ENCODE peak calls at places on chromosomes 1 and 21, in four cellular contexts. I is HCT116, Z is prostate gland, Y is colonic mucosa. A is an unnamed sample. For H3K4me1, the result is how much of the 10 kb centered on the place peaks cover.

GRCh38 chr1:229278120-229278741 is 7.3 kb downstream of the RAB4A start:
- DNase-seq in I (no peak), Z (no peak), Y (no peak), A (no peak)

GRCh38 chr1:69929278-69930057 is 275.9 kb downstream of the LRRC40 start:
- DNase-seq in I (no peak), Z (no peak), Y (no peak), A (no peak)

GRCh38 chr1:197920345-197921117 is 3.4 kb downstream of the LHX9 start:
- DNase-seq in I (no peak), Z (no peak), Y (no peak), A (no peak)

GRCh38 chr1:53495608-53496345 is 36.6 kb downstream of the DMRTB1 start:
- DNase-seq in I (no peak), Z (no peak), Y (no peak), A (no peak)

GRCh38 chr1:233543338-233544255 is 70.3 kb upstream of the KCNK1 start:
- DNase-seq in I (peak), Z (no peak), Y (peak), A (no peak)

GRCh38 chr1:55284856-55285255 is 69.7 kb upstream of the USP24 start:
- DNase-seq in I (peak), Z (peak), Y (peak), A (no peak)

GRCh38 chr1:167627865-167628641 is 2.0 kb upstream of the RCSD1 start:
- DNase-seq in I (no peak), Z (no peak), Y (no peak), A (no peak)

GRCh38 chr1:232049335-232049734 is 422.7 kb downstream of the DISC1 start:
- DNase-seq in I (no peak), Z (no peak), Y (no peak), A (no peak)

GRCh38 chr21:15003463-15004135 is 61.2 kb downstream of the NRIP1 start:
- DNase-seq in I (no peak), Z (no peak), Y (no peak), A (no peak)

GRCh38 chr1:39720094-39720999 is 18.3 kb upstream of the PPIE start:
- DNase-seq in I (peak), Z (no peak), Y (no peak), A (no peak)

GRCh38 chr1:184691719-184692324 is 62.8 kb downstream of the EDEM3 start:
- DNase-seq in I (peak), Z (peak), Y (no peak), A (no peak)

GRCh38 chr1:97797403-97798183 is 123.2 kb downstream of the DPYD start:
- DNase-seq in I (no peak), Z (no peak), Y (no peak), A (no peak)

GRCh38 chr1:182101415-182102041 is 40.0 kb upstream of the ZNF648 start:
- DNase-seq in I (peak), Z (peak), Y (peak), A (peak)

GRCh38 chr1:67158401-67158800 is 7.9 kb upstream of the IL23R start:
- DNase-seq in I (no peak), Z (no peak), Y (no peak), A (no peak)

GRCh38 chr1:182816863-182817262 is 22.3 kb upstream of the DHX9 start:
- DNase-seq in I (no peak), Z (no peak), Y (no peak), A (no peak)

GRCh38 chr1:42939216-42939615 is 19.5 kb downstream of the SLC2A1 start:
- DNase-seq in I (no peak), Z (no peak), Y (peak), A (no peak)

GRCh38 chr1:27428316-27429028 is 36.0 kb downstream of the GPR3 start:
- DNase-seq in I (no peak), Z (no peak), Y (no peak), A (no peak)
- H3K4me3 ChIP-seq in I (no peak), Z (no peak), Y (no peak), A (no peak)

DNA sequence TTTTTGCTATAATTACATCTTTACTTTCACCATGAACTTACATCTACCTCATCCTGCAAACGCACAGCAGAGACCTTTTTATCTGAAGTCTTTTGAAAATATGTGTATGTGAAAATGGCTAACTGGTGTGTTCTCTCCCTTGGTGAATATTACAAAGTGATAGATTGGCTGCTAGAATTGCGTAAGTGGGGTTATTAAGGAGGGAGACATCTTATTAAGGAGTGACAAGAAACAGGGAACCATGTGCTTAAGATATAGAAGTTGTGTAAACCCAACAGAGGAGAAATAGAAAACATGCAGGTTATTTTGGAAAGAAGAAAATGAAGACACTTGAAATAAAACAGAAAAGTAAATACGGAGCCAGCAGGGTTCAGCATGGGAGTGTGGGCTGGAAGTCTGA is 7.8 kb downstream of the KCNJ15 start:
- DNase-seq in I (no peak), Z (no peak), Y (no peak), A (no peak)
- H3K4me1 ChIP-seq in I (under half), Z (under half), Y (under half), A (under half)

GRCh38 chr1:154433161-154433681 is 28.1 kb downstream of the IL6R start:
- DNase-seq in I (peak), Z (no peak), Y (no peak), A (no peak)
- H3K27ac ChIP-seq in I (peak), Z (peak), Y (peak), A (no peak)

GRCh38 chr1:168897249-168897648 is 168.2 kb upstream of the DPT start:
- DNase-seq in I (no peak), Z (no peak), Y (no peak), A (no peak)

GRCh38 chr1:168894397-168894796 is 165.4 kb upstream of the DPT start:
- DNase-seq in I (no peak), Z (no peak), Y (no peak), A (no peak)

GRCh38 chr1:168888418-168888817 is 159.4 kb upstream of the DPT start:
- DNase-seq in I (no peak), Z (no peak), Y (no peak), A (no peak)

GRCh38 chr1:168893359-168893791 is 164.4 kb upstream of the DPT start:
- DNase-seq in I (no peak), Z (no peak), Y (no peak), A (no peak)

DNA sequence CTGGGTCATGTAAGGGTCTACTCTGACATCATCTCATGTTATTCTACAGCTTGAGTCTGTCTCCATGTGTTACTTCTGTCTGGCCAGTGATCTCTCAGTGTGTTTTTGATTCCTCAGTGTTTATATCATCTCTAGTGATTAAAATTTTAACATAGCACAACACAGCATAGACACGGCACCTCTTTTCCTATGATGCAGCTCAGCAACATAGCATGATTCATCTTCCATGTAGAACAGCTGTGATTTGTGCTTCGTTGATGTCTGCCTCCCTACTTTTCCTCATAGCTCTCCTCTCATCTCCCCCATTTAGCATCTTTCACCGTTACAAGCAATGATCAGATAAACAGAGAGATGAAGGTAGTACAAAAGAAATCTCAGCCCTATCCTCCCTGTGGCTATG is 163.9 kb upstream of the DPT start:
- DNase-seq in I (no peak), Z (no peak), Y (no peak), A (no peak)
- H3K4me3 ChIP-seq in I (no peak), Z (no peak), Y (no peak), A (no peak)

DNA sequence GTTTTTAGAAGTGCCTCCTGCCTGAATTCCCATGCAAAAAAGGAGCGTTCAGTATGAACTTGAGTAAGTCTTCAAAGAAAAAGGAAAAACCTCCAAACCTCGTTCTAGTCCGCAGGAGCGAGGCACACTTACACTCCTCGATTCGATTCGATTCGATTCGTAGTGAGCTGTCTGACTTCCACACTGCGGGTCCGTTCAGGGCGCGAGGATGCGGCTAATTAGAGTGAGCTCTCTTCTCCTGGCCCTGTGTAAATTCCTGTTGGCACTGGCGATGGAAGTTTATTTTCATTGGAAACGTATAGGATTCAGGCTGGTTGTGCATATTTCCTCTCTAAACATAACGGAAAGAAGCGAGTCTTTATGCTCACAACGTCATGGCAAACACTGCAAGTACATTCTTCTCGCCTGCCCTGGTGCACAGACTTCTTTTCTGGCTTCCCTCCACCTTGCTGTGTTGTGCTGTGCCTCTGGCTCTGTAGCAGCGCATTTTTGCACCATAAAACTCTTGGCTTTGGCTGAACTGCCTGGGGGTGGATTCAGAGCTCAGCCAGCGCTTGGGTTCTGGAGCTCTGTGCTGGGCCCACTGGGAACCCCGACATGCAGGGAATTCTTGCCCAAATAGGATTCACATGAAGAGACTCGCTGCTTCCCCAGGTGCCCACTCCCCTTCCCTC is 2.7 kb downstream of the HUNK start:
- DNase-seq in I (no peak), Z (no peak), Y (no peak), A (no peak)
- H3K4me1 ChIP-seq in I (under half), Z (under half), Y (under half), A (under half)

DNA sequence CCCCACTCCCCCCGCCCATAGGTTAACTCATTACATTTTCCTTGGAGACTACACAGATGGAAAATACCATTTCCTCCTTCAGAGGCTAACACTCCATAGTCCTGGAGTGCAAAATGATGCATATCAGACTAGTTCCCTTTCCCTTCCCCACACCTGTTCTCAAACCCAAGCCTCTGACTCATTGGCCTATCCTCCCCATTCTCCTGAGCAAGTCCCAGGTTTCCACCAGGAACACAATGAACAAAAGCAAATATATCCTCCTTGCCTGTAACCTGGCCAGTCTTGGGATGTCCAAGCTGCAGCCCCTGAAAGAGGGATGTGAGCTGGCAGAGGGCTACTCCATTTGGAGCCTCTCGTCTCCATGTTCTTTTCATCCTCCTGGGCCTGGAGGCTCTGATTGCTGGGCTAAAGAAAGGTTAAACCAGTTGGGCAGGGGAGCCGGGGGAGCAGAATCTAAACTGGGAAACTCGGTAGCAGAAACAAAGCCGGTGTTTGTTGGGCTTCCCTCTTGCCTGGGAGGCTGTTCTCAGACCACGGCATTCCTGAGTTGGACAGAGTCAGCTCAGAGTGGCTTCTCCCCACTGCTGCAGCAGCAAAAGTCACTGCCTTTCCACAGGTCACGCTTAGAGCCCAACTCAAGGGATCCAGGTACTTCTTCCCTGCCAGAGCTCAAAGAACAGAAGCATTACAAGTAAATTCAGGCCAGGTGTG is 13.9 kb downstream of the SSR2 start:
- DNase-seq in I (no peak), Z (no peak), Y (no peak), A (no peak)
- H3K27ac ChIP-seq in I (peak), Z (no peak), Y (no peak), A (no peak)

GRCh38 chr21:44813149-44813548 is 4.7 kb downstream of the SUMO3 start:
- DNase-seq in I (no peak), Z (no peak), Y (no peak), A (no peak)
- H3K4me3 ChIP-seq in I (no peak), Z (no peak), Y (no peak), A (no peak)

GRCh38 chr1:205948886-205949285 is 5.6 kb upstream of the SLC26A9 start:
- DNase-seq in I (no peak), Z (no peak), Y (no peak), A (no peak)
- H3K4me1 ChIP-seq in I (under half), Z (under half), Y (under half), A (under half)

GRCh38 chr1:6490181-6491075 is 1.0 kb downstream of the PLEKHG5 start:
- DNase-seq in I (peak), Z (peak), Y (peak), A (no peak)
- H3K27ac ChIP-seq in I (peak), Z (peak), Y (peak), A (no peak)

DNA sequence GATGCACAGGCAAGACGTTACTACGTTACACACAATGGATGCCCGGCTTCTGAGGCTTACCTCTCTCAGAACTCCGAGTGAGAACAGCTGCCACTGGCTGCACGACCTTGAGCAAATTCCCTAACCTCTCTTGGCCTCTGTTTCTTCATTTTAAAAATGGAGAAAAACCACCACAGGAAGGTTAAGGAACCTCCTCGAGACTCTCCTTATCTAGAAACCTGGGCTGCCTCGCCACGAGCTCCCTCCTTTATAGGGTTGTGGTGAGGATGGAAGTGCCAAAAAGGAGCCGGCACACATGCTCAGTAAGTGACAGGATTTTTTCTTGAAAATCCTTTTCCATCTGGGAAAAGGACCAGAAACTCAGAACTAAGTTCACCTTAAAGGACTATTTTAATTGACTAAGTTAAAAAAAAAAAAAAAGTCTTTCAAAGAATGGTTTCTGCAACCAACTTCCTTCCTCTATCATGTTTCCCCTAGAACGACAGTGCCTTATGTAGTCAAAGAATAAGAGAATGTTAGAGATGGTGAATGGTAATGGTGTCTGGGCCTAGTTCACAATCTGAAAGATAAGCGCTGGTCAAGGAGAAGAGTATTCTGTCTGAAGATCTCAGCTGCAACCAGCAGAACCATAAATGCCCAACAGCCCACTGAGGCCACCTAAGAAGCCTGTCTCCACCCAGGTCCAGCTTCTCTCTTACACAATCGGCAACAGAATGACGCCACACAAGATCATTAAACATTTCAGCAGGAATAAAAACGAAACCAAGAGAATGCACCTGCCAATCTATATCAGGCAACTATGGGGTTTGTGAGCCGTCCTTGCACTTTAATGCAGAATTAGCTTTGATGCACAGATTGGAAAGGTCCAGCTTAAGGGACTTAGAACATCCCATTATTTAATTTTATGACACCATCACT is 65.0 kb downstream of the SLC45A1 start:
- DNase-seq in I (no peak), Z (no peak), Y (no peak), A (no peak)
- H3K4me3 ChIP-seq in I (no peak), Z (no peak), Y (no peak), A (no peak)